ENCODE peak calls at places on chromosomes 16 and 17, in eight cellular contexts. V, N, E, D, W, Q, Z and S are unnamed samples.

GRCh38 chr17:56681561-56682266 is 88.2 kb downstream of the NOG start:
- DNase-seq in V (peak), N (no peak), E (no peak), D (no peak), W (no peak), Q (no peak), Z (no peak), S (no peak)

GRCh38 chr17:50396261-50397110 is 837 bp downstream of the LRRC59 start:
- DNase-seq in V (peak), N (no peak), E (no peak), D (no peak), W (no peak), Q (no peak), Z (no peak), S (no peak)

GRCh38 chr17:62572488-62573469 is 54.7 kb upstream of the MRC2 start:
- DNase-seq in V (peak), N (no peak), E (no peak), D (no peak), W (no peak), Q (no peak), Z (no peak), S (no peak)

GRCh38 chr16:55737966-55738365 is 82.2 kb downstream of the SLC6A2 start:
- DNase-seq in V (no peak), N (no peak), E (no peak), D (no peak), W (no peak), Q (no peak), Z (no peak), S (no peak)

GRCh38 chr17:57666198-57666870 is 78.8 kb downstream of the CCDC182 start:
- DNase-seq in V (no peak), N (no peak), E (no peak), D (no peak), W (no peak), Q (no peak), Z (no peak), S (peak)

GRCh38 chr17:3678095-3678820 is 9.6 kb downstream of the EMC6 start:
- DNase-seq in V (no peak), N (peak), E (no peak), D (no peak), W (no peak), Q (no peak), Z (no peak), S (no peak)

GRCh38 chr17:79668344-79669250 is 57.7 kb upstream of the RBFOX3 start:
- DNase-seq in V (no peak), N (no peak), E (no peak), D (no peak), W (no peak), Q (no peak), Z (no peak), S (no peak)

GRCh38 chr17:48194097-48194550 is 86.6 kb downstream of the SNX11 start:
- DNase-seq in V (no peak), N (no peak), E (no peak), D (no peak), W (no peak), Q (no peak), Z (no peak), S (no peak)

GRCh38 chr17:68437979-68438877 is 19.1 kb downstream of the WIPI1 start:
- DNase-seq in V (peak), N (no peak), E (no peak), D (no peak), W (no peak), Q (peak), Z (no peak), S (peak)

GRCh38 chr16:17241264-17241835 is 229.4 kb downstream of the XYLT1 start:
- DNase-seq in V (no peak), N (no peak), E (no peak), D (no peak), W (no peak), Q (no peak), Z (no peak), S (no peak)

GRCh38 chr16:54554581-54554980 is 268.0 kb upstream of the IRX3 start:
- DNase-seq in V (no peak), N (no peak), E (no peak), D (no peak), W (no peak), Q (no peak), Z (no peak), S (no peak)

GRCh38 chr17:30495586-30495985 is 18.4 kb downstream of the GOSR1 start:
- DNase-seq in V (no peak), N (no peak), E (no peak), D (no peak), W (no peak), Q (no peak), Z (no peak), S (no peak)

GRCh38 chr17:4332296-4332970 is 34.0 kb downstream of the UBE2G1 start:
- DNase-seq in V (no peak), N (no peak), E (no peak), D (no peak), W (no peak), Q (no peak), Z (no peak), S (no peak)

GRCh38 chr16:5944971-5945370 is 847.4 kb upstream of the EEF2KMT start:
- DNase-seq in V (no peak), N (no peak), E (no peak), D (no peak), W (no peak), Q (no peak), Z (no peak), S (no peak)

GRCh38 chr16:75218256-75219076 is at the start of gene CTRB1:
- DNase-seq in V (no peak), N (no peak), E (no peak), D (peak), W (no peak), Q (peak), Z (no peak), S (no peak)

GRCh38 chr17:59287452-59287851 is 44.0 kb upstream of the YPEL2 start:
- DNase-seq in V (peak), N (no peak), E (no peak), D (no peak), W (no peak), Q (no peak), Z (no peak), S (no peak)

GRCh38 chr16:46801428-46802049 is 29.4 kb downstream of the C16orf87 start:
- DNase-seq in V (peak), N (no peak), E (peak), D (no peak), W (no peak), Q (no peak), Z (no peak), S (no peak)

GRCh38 chr16:77763994-77764393 is 24.4 kb upstream of the VAT1L start:
- DNase-seq in V (no peak), N (no peak), E (no peak), D (no peak), W (no peak), Q (no peak), Z (no peak), S (no peak)

GRCh38 chr16:73405851-73406250 is 357.9 kb upstream of the ZFHX3 start:
- DNase-seq in V (no peak), N (no peak), E (no peak), D (no peak), W (no peak), Q (no peak), Z (no peak), S (no peak)

GRCh38 chr16:53901396-53901795 is 197.4 kb downstream of the FTO start:
- DNase-seq in V (no peak), N (no peak), E (no peak), D (no peak), W (no peak), Q (no peak), Z (no peak), S (no peak)

GRCh38 chr16:7763111-7763510 is 430.5 kb downstream of the RBFOX1 start:
- DNase-seq in V (no peak), N (no peak), E (no peak), D (no peak), W (no peak), Q (no peak), Z (no peak), S (no peak)

GRCh38 chr17:32673964-32674363 is 187.2 kb downstream of the CDK5R1 start:
- DNase-seq in V (peak), N (no peak), E (no peak), D (no peak), W (no peak), Q (no peak), Z (no peak), S (no peak)

GRCh38 chr16:7871979-7872378 is 539.3 kb downstream of the RBFOX1 start:
- DNase-seq in V (no peak), N (no peak), E (no peak), D (no peak), W (no peak), Q (no peak), Z (no peak), S (no peak)

GRCh38 chr17:71171270-71171669 is 949.5 kb upstream of the SOX9 start:
- DNase-seq in V (no peak), N (no peak), E (no peak), D (no peak), W (no peak), Q (no peak), Z (no peak), S (no peak)

GRCh38 chr17:35088647-35088910 is 25.1 kb upstream of the RFFL start:
- DNase-seq in V (no peak), N (no peak), E (peak), D (no peak), W (no peak), Q (no peak), Z (no peak), S (no peak)

GRCh38 chr17:10920511-10920910 is 82.6 kb upstream of the PIRT start:
- DNase-seq in V (no peak), N (no peak), E (no peak), D (no peak), W (no peak), Q (no peak), Z (no peak), S (no peak)

GRCh38 chr16:23434380-23434779 is 18.6 kb downstream of the COG7 start:
- DNase-seq in V (peak), N (no peak), E (peak), D (peak), W (no peak), Q (peak), Z (no peak), S (peak)

GRCh38 chr17:67290244-67290993 is 45.4 kb upstream of the HELZ start:
- DNase-seq in V (no peak), N (no peak), E (no peak), D (no peak), W (no peak), Q (no peak), Z (no peak), S (no peak)

GRCh38 chr17:76727745-76728456 is 1.3 kb downstream of the METTL23 start:
- DNase-seq in V (no peak), N (no peak), E (no peak), D (no peak), W (no peak), Q (no peak), Z (no peak), S (peak)

GRCh38 chr16:32116080-32116479 is 137.0 kb upstream of the TP53TG3D start:
- DNase-seq in V (no peak), N (no peak), E (no peak), D (no peak), W (no peak), Q (no peak), Z (no peak), S (no peak)

GRCh38 chr17:38730526-38731379 is 612 bp downstream of the CISD3 start:
- DNase-seq in V (peak), N (no peak), E (no peak), D (no peak), W (no peak), Q (no peak), Z (no peak), S (no peak)

GRCh38 chr16:29898786-29899515 is 399 bp downstream of the SEZ6L2 start:
- DNase-seq in V (no peak), N (no peak), E (peak), D (no peak), W (no peak), Q (no peak), Z (no peak), S (no peak)

GRCh38 chr16:90020838-90021382 is 1.7 kb upstream of the DBNDD1 start:
- DNase-seq in V (peak), N (no peak), E (no peak), D (no peak), W (no peak), Q (peak), Z (no peak), S (no peak)

GRCh38 chr17:62718420-62718819 is 89.7 kb downstream of the MARCHF10 start:
- DNase-seq in V (peak), N (no peak), E (no peak), D (no peak), W (no peak), Q (no peak), Z (no peak), S (no peak)

GRCh38 chr16:7962480-7962879 is 627.8 kb downstream of the TMEM114 start:
- DNase-seq in V (no peak), N (no peak), E (no peak), D (no peak), W (no peak), Q (no peak), Z (no peak), S (no peak)

GRCh38 chr16:88068476-88069396 is 117.5 kb downstream of the BANP start:
- DNase-seq in V (no peak), N (peak), E (no peak), D (no peak), W (no peak), Q (no peak), Z (no peak), S (no peak)

GRCh38 chr16:66618588-66618987 is 14.1 kb downstream of the CMTM3 start:
- DNase-seq in V (peak), N (no peak), E (no peak), D (no peak), W (no peak), Q (no peak), Z (no peak), S (no peak)

GRCh38 chr17:39597372-39598046 is 10.2 kb downstream of the NEUROD2 start:
- DNase-seq in V (no peak), N (no peak), E (no peak), D (no peak), W (no peak), Q (no peak), Z (no peak), S (no peak)